ENCODE peak calls at places on chromosomes 1 and 21, in four cellular contexts. V, E, H and Y are unnamed samples.

GRCh38 chr1:72227667-72228066 is 54.7 kb downstream of the NEGR1 start:
- DNase-seq in V (no peak), H (peak), E (no peak), Y (peak)

GRCh38 chr1:73899311-73899710 is 298.7 kb downstream of the LRRIQ3 start:
- DNase-seq in V (no peak), E (peak), H (no peak), Y (no peak)

GRCh38 chr1:206685749-206686485 is 1.2 kb downstream of the MAPKAPK2 start:
- DNase-seq in E (peak), H (peak), V (peak), Y (peak)

GRCh38 chr1:90717665-90718410 is 736 bp upstream of the BARHL2 start:
- DNase-seq in V (no peak), E (peak), H (peak), Y (peak)

GRCh38 chr21:40331182-40331581 is 463.9 kb downstream of the PCP4 start:
- DNase-seq in H (no peak), E (no peak), V (no peak), Y (no peak)

GRCh38 chr1:51955797-51956527 is 34.5 kb downstream of the RAB3B start:
- DNase-seq in H (no peak), V (no peak), E (no peak), Y (no peak)

GRCh38 chr1:179038528-179039281 is 13.0 kb downstream of the FAM20B start:
- DNase-seq in H (no peak), E (no peak), V (no peak), Y (no peak)

GRCh38 chr1:82542766-82543165 is 742.0 kb downstream of the ADGRL2 start:
- DNase-seq in V (no peak), H (no peak), E (no peak), Y (no peak)

GRCh38 chr1:220176540-220176939 is 82.6 kb downstream of the IARS2 start:
- DNase-seq in V (no peak), E (no peak), H (no peak), Y (no peak)

GRCh38 chr1:173414539-173414938 is 62.6 kb upstream of the PRDX6 start:
- DNase-seq in V (no peak), E (no peak), H (no peak), Y (no peak)

GRCh38 chr1:81478217-81478616 is 322.5 kb upstream of the ADGRL2 start:
- DNase-seq in H (no peak), E (peak), V (no peak), Y (no peak)

GRCh38 chr1:231248778-231249177 is 7.8 kb downstream of the GNPAT start:
- DNase-seq in H (peak), V (no peak), E (no peak), Y (peak)

GRCh38 chr1:183956559-183957188 is 80.9 kb downstream of the COLGALT2 start:
- DNase-seq in V (no peak), H (peak), E (peak), Y (peak)

GRCh38 chr21:43880111-43880985 is 15.3 kb downstream of the AGPAT3 start:
- DNase-seq in E (no peak), H (peak), V (no peak), Y (peak)

GRCh38 chr1:43867946-43868740 is 65.5 kb upstream of the ARTN start:
- DNase-seq in H (peak), E (no peak), V (no peak), Y (peak)

GRCh38 chr1:202159534-202160371 is 649 bp downstream of the PTPN7 start:
- DNase-seq in H (no peak), V (no peak), E (no peak), Y (no peak)

GRCh38 chr21:32134441-32135159 is 144.2 kb downstream of the MIS18A start:
- DNase-seq in V (no peak), H (no peak), E (no peak), Y (no peak)

GRCh38 chr1:53115403-53116306 is 26.8 kb downstream of the SLC1A7 start:
- DNase-seq in H (peak), V (peak), E (peak), Y (peak)

GRCh38 chr1:53117836-53118235 is 24.6 kb downstream of the SLC1A7 start:
- DNase-seq in E (no peak), H (no peak), V (no peak), Y (no peak)

GRCh38 chr1:53114581-53115400 is 27.6 kb downstream of the SLC1A7 start:
- DNase-seq in H (no peak), V (no peak), E (no peak), Y (no peak)

GRCh38 chr1:53116307-53116810 is 26.1 kb downstream of the SLC1A7 start:
- DNase-seq in E (no peak), V (no peak), H (no peak), Y (no peak)

GRCh38 chr1:53116933-53117332 is 25.5 kb downstream of the SLC1A7 start:
- DNase-seq in E (no peak), V (no peak), H (no peak), Y (no peak)
- H3K18ac ChIP-seq in E (no peak), V (peak), H (peak), Y (peak)

DNA sequence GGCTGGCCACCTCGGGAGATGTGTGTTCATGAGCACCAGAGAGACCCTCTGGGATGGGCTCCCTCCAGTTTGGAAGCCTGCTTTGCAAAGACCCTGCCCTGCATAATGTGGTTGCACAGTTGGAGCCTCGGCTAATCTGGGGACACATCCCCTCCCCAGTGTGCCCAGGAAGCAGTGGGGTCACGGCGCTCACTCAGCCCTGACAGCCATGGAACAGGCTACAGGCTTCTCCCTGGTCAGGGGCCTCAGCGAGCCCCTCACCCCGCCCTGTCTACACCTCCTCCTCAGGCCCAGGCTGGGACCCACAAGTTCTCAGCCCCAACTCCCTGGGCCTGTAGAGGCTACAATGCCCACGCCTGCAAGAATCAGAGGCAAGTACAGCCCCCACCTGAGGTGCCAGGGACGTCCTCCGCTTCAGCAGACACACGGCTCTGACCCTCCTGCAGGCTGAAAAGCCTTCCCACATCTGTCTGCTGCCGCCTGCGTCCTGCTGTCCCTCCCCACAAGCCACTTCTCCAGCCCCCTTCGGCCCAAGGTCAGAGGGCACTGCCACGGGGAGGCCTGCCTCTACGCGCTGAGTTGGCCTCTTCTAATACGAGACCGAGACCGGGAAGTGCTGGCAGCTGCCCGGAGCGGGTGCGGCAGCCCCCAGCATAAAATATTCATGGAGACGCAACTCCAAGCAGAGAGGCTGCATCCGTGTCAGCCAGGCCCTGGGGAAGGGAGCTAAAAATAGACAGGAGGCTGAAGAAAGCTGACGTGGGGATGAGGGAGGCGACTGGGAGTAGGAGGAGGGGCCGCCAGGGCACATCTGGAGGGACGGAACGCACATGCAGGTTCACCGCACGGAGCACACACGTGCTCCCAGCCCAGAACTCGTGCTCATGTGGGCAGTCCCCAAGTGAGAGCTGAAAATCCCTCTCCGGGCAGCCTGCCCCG is 15.2 kb upstream of the GPR153 start:
- DNase-seq in E (peak), V (no peak), H (peak), Y (peak)
- H3K4me2 ChIP-seq in E (no peak), V (no peak), H (peak), Y (peak)

DNA sequence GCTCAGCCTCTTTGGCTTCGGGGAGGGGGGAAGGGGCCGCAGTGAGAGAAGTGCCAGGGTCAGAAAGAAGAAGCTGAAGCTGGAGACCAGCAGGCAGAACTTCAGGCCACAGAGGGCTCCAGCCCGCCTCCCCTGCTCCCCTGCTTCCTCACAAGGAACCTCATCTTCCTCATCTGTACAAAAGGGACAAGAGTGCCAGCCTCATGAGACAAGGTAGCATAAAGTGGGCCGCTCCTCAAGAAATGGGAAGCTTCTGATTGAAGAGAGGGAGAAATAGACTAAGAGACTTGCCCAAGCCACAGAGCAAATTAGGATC is 39.7 kb downstream of the AHDC1 start:
- DNase-seq in H (no peak), E (no peak), V (no peak), Y (no peak)
- H3K18ac ChIP-seq in H (no peak), E (no peak), V (peak), Y (peak)

GRCh38 chr1:213448360-213448759 is 397.3 kb downstream of the RPS6KC1 start:
- DNase-seq in E (no peak), V (no peak), H (no peak), Y (no peak)

GRCh38 chr1:213443415-213443814 is 392.4 kb downstream of the RPS6KC1 start:
- DNase-seq in H (no peak), V (no peak), E (peak), Y (no peak)

GRCh38 chr1:213446496-213446895 is 395.5 kb downstream of the RPS6KC1 start:
- DNase-seq in E (no peak), V (no peak), H (no peak), Y (no peak)

GRCh38 chr1:213440766-213441165 is 389.7 kb downstream of the RPS6KC1 start:
- DNase-seq in V (no peak), E (no peak), H (no peak), Y (no peak)

GRCh38 chr1:213444224-213444623 is 393.2 kb downstream of the RPS6KC1 start:
- DNase-seq in E (no peak), V (no peak), H (no peak), Y (no peak)
- H3K4me2 ChIP-seq in E (no peak), V (no peak), H (no peak), Y (no peak)

GRCh38 chr21:45125347-45125746 is 51.0 kb downstream of the ADARB1 start:
- DNase-seq in V (no peak), H (no peak), E (no peak), Y (no peak)
- H3K18ac ChIP-seq in V (no peak), H (no peak), E (no peak), Y (no peak)